ENCODE peak calls at places on chromosomes 12 and 14, in seven cellular contexts. W is DND-41, E is body of pancreas, Y is GM10248, R is esophagus squamous epithelium, D is lower leg skin, L is PC-3. B is an unnamed sample.

GRCh38 chr12:57182918-57183575 is 33.5 kb upstream of the NXPH4 start:
- DNase-seq in W (peak; percentile 82), E (peak; percentile 87), Y (peak; percentile 95), R (no peak), D (peak; percentile 96), L (peak; percentile 92), B (peak; percentile 86)

GRCh38 chr12:112843272-112843671 is 51.7 kb downstream of the RPH3A start:
- DNase-seq in W (no peak), E (no peak), Y (no peak), R (no peak), D (peak; percentile 54), L (no peak), B (no peak)

GRCh38 chr12:60263146-60263545 is 667.3 kb downstream of the SLC16A7 start:
- DNase-seq in W (no peak), E (no peak), Y (no peak), R (no peak), D (no peak), L (peak; percentile 78), B (no peak)

GRCh38 chr14:64507376-64508156 is 3.0 kb downstream of the ZBTB1 start:
- DNase-seq in W (no peak), E (no peak), Y (no peak), R (no peak), D (no peak), L (peak; percentile 75), B (no peak)

GRCh38 chr12:43009307-43009706 is 419.8 kb upstream of the PRICKLE1 start:
- DNase-seq in W (no peak), E (no peak), Y (no peak), R (no peak), D (no peak), L (no peak), B (no peak)

GRCh38 chr12:48823281-48823680 is 5.0 kb downstream of the CACNB3 start:
- DNase-seq in W (no peak), E (no peak), Y (no peak), R (no peak), D (no peak), L (no peak), B (no peak)

GRCh38 chr14:50823763-50824636 is 7.0 kb downstream of the NIN start:
- DNase-seq in W (no peak), E (no peak), Y (peak; percentile 29), R (no peak), D (no peak), L (no peak), B (no peak)

GRCh38 chr12:45615268-45615667 is 114.2 kb upstream of the ARID2 start:
- DNase-seq in W (no peak), E (no peak), Y (no peak), R (no peak), D (no peak), L (peak; percentile 95), B (no peak)

GRCh38 chr14:41586237-41586636 is 20.4 kb upstream of the LRFN5 start:
- DNase-seq in W (no peak), E (no peak), Y (no peak), R (no peak), D (no peak), L (peak; percentile 18), B (no peak)
- TF ChIP-seq CTCF in W (no peak), E (no peak), Y (no peak), R (no peak), D (no peak), L (peak; percentile 47), B (no peak)

DNA sequence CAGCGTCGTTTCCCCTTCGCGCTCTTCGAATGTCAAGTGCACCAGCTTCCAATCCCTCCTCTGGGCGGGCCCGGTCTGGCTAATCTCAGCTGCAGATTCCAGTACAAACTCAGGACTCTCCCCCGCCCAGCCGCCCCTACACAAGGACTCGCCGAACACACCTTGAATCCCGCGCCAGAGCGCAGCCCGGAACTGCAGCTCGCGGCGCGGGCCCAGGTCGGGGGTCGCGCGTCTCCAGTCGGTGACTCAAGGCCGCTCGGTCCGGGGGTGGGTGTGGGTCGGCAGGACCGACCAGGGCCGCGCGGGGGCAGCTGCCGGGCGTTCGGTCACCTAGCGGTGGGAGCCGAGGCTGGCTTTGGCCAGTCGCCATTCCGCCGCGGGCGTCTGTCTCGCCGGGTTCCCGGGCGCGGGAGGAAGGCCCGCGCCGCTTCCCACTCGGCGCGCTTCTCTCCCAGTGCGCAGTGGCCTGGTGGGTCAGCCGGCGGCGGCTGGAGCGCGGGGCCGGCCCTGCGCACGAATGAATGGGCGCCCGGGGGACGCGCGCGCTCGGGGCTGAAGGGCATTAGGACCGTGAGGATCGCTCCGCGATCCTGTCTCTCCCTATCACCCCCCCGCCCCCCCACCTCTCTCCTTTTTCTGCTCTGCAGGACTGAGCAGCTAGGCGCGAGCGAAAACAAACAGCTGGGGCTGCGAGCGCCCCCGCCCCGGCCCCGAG is at the start of gene GALNT16:
- DNase-seq in W (no peak), E (peak; percentile 22), Y (peak; percentile 39), R (no peak), D (no peak), L (no peak), B (peak; percentile 81)
- TF ChIP-seq CTCF in W (no peak), E (peak; percentile 29), Y (no peak), R (peak; percentile 10), D (no peak), L (peak; percentile 9), B (peak; percentile 76)

GRCh38 chr14:96086574-96087077 is 47.5 kb downstream of the C14orf132 start:
- DNase-seq in W (no peak), E (no peak), Y (no peak), R (no peak), D (no peak), L (peak; percentile 30), B (no peak)
- TF ChIP-seq CTCF in W (no peak), E (no peak), Y (no peak), R (no peak), D (no peak), L (no peak), B (no peak)

DNA sequence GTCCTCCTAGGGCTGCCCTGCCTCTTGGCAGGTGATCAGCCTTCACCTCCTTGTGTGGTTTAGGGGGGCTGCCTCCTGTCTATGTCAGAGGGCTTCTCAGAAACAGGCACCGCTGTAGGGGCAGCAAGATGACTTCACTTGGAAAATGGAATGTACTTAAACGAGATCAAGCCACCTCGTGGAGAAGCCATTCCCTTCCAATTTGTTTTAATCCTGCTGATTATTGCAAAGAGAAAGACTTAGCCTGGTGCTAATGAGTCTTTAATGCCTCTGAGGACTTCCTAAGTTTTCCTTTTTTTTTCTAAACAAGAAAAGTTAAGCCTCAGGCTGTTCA is 62.3 kb upstream of the RFLNA start:
- DNase-seq in W (no peak), E (no peak), Y (no peak), R (no peak), D (no peak), L (no peak), B (no peak)
- TF ChIP-seq CTCF in W (no peak), E (no peak), Y (no peak), R (no peak), D (no peak), L (no peak), B (no peak)

GRCh38 chr14:81868172-81868571 is 334.5 kb upstream of the SEL1L start:
- DNase-seq in W (no peak), E (no peak), Y (no peak), R (no peak), D (no peak), L (no peak), B (no peak)
- TF ChIP-seq CTCF in W (peak; percentile 15), E (no peak), Y (no peak), R (no peak), D (no peak), L (no peak), B (peak; percentile 34)

GRCh38 chr14:34098985-34099349 is 148.1 kb upstream of the EGLN3 start:
- DNase-seq in W (no peak), E (no peak), Y (no peak), R (no peak), D (no peak), L (no peak), B (no peak)
- TF ChIP-seq CTCF in W (no peak), E (no peak), Y (no peak), R (no peak), D (no peak), L (peak; percentile 6), B (no peak)

DNA sequence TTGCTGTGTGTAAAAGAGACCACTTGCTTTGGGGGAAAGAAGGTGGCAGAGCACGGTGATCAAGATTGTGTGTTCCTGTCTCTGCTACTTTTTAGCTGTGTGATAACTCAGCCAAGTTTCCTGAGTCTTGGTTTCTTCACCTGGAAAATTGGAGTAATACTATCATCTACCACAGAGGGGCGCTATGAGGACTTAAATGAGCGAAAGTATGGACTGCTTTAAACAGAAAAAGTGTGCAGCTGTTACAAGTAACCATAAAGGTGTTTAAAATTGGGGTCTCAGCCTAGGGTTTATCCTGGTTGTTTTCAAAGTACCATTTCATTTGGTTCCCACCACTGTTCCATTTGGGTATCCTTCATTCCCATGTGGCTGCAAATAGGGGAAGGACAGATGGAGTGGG is 65.9 kb upstream of the WSCD2 start:
- DNase-seq in W (no peak), E (no peak), Y (no peak), R (no peak), D (no peak), L (peak; percentile 63), B (no peak)
- TF ChIP-seq CTCF in W (peak; percentile 57), E (peak; percentile 9), Y (peak; percentile 24), R (peak; percentile 20), D (no peak), L (peak; percentile 73), B (peak; percentile 72)

DNA sequence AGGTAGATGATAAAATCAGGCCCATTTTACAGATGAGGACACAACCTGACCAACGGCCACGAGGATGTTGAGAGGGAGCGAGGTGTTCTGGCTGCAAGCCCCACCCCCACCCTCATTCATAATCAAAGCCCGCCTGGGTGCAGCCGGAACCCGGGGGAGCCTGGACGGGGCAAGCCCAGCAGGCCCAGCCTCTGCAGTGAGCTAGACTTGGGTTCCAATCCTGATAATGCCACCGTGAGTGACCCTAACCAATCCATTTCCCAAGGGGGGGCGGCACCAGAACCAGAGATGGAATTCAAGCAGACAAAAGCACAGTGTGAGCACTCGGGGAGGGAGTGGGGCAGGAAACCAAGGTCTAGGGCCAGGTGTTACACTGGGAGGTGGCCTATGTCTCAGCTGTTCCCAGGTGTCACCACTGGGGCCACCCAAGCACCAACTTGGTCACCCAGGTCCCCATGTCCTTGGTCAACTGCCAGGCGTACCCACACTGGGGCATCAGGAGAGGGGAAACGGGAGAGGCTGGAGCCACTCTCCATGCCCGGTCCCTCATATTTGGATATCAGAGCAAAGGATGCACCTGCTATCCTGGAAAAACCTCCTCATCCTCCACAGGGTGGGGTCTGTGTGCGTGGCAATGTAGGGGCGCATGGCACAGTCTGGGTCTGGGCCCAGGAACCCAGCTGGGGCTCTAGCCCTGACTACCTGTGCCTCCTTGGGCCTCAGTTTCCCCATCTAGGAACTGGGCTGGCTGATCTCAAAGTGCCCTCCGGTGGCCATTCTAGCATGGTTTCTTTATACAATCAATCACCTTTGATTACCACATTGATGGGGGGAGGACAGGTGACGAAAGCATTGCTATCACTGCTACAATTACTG is 58.4 kb downstream of the FAM222A start:
- DNase-seq in W (no peak), E (no peak), Y (no peak), R (no peak), D (peak; percentile 66), L (no peak), B (peak; percentile 52)
- TF ChIP-seq CTCF in W (no peak), E (no peak), Y (no peak), R (no peak), D (no peak), L (peak; percentile 66), B (no peak)

B was measured in type B pancreatic cell.